ENCODE peak calls at places on chromosomes 3 and 15, in five cellular contexts. One of them, this sample, is unnamed.

GRCh38 chr3:184117649-184118048 is 17.5 kb upstream of the EIF2B5 start:
- DNase-seq in ACHN: no peak
- DNase-seq in astrocyte of the spinal cord: no peak
- DNase-seq in fibroblast of gingiva: no peak
- DNase-seq in NCI-H510A treated with DMSO at 0.1 percent for 48 hours: peak
- DNase-seq in this sample: no peak

GRCh38 chr3:119795849-119796248 is 13.9 kb downstream of the NR1I2 start:
- DNase-seq in ACHN: no peak
- DNase-seq in astrocyte of the spinal cord: no peak
- DNase-seq in fibroblast of gingiva: no peak
- DNase-seq in NCI-H510A treated with DMSO at 0.1 percent for 48 hours: no peak
- DNase-seq in this sample: no peak

GRCh38 chr3:124125320-124125719 is 133.4 kb upstream of the ROPN1 start:
- DNase-seq in ACHN: no peak
- DNase-seq in astrocyte of the spinal cord: no peak
- DNase-seq in fibroblast of gingiva: no peak
- DNase-seq in NCI-H510A treated with DMSO at 0.1 percent for 48 hours: no peak
- DNase-seq in this sample: no peak

GRCh38 chr3:138675393-138675792 is 66.8 kb downstream of the FAIM start:
- DNase-seq in ACHN: peak
- DNase-seq in astrocyte of the spinal cord: peak
- DNase-seq in fibroblast of gingiva: no peak
- DNase-seq in NCI-H510A treated with DMSO at 0.1 percent for 48 hours: no peak
- DNase-seq in this sample: peak

GRCh38 chr15:52609593-52609992 is 40.8 kb upstream of the ARPP19 start:
- DNase-seq in ACHN: no peak
- DNase-seq in astrocyte of the spinal cord: no peak
- DNase-seq in fibroblast of gingiva: no peak
- DNase-seq in NCI-H510A treated with DMSO at 0.1 percent for 48 hours: no peak
- DNase-seq in this sample: no peak

GRCh38 chr3:30586806-30587486 is 19.5 kb upstream of the TGFBR2 start:
- DNase-seq in ACHN: no peak
- DNase-seq in astrocyte of the spinal cord: no peak
- DNase-seq in fibroblast of gingiva: no peak
- DNase-seq in NCI-H510A treated with DMSO at 0.1 percent for 48 hours: no peak
- DNase-seq in this sample: no peak

GRCh38 chr3:112739252-112739945 is 98.5 kb upstream of the CCDC80 start:
- DNase-seq in ACHN: no peak
- DNase-seq in astrocyte of the spinal cord: peak
- DNase-seq in fibroblast of gingiva: no peak
- DNase-seq in NCI-H510A treated with DMSO at 0.1 percent for 48 hours: no peak
- DNase-seq in this sample: peak

GRCh38 chr15:64311566-64311965 is 44.4 kb downstream of the CSNK1G1 start:
- DNase-seq in ACHN: peak
- DNase-seq in astrocyte of the spinal cord: no peak
- DNase-seq in fibroblast of gingiva: no peak
- DNase-seq in NCI-H510A treated with DMSO at 0.1 percent for 48 hours: no peak
- DNase-seq in this sample: no peak

GRCh38 chr15:85027033-85027380 is 45.4 kb downstream of the PDE8A start:
- DNase-seq in ACHN: no peak
- DNase-seq in astrocyte of the spinal cord: no peak
- DNase-seq in fibroblast of gingiva: no peak
- DNase-seq in NCI-H510A treated with DMSO at 0.1 percent for 48 hours: no peak
- DNase-seq in this sample: no peak

GRCh38 chr3:105504440-105504951 is 137.8 kb downstream of the ALCAM start:
- DNase-seq in ACHN: no peak
- DNase-seq in astrocyte of the spinal cord: no peak
- DNase-seq in fibroblast of gingiva: no peak
- DNase-seq in NCI-H510A treated with DMSO at 0.1 percent for 48 hours: no peak
- DNase-seq in this sample: no peak

GRCh38 chr3:67030785-67031740 is 33.0 kb downstream of the KBTBD8 start:
- DNase-seq in ACHN: no peak
- DNase-seq in astrocyte of the spinal cord: no peak
- DNase-seq in fibroblast of gingiva: no peak
- DNase-seq in NCI-H510A treated with DMSO at 0.1 percent for 48 hours: no peak
- DNase-seq in this sample: no peak

GRCh38 chr3:174206607-174207192 is 652.4 kb upstream of the NAALADL2 start:
- DNase-seq in ACHN: no peak
- DNase-seq in astrocyte of the spinal cord: no peak
- DNase-seq in fibroblast of gingiva: no peak
- DNase-seq in NCI-H510A treated with DMSO at 0.1 percent for 48 hours: no peak
- DNase-seq in this sample: peak

GRCh38 chr3:117674321-117674720 is 964.7 kb downstream of the TUSC7 start:
- DNase-seq in ACHN: no peak
- DNase-seq in astrocyte of the spinal cord: no peak
- DNase-seq in fibroblast of gingiva: no peak
- DNase-seq in NCI-H510A treated with DMSO at 0.1 percent for 48 hours: no peak
- DNase-seq in this sample: peak

GRCh38 chr3:188111002-188111584 is 42.9 kb upstream of the LPP start:
- DNase-seq in ACHN: peak
- DNase-seq in astrocyte of the spinal cord: no peak
- DNase-seq in fibroblast of gingiva: no peak
- DNase-seq in NCI-H510A treated with DMSO at 0.1 percent for 48 hours: no peak
- DNase-seq in this sample: peak

GRCh38 chr3:71760140-71760539 is 6.5 kb downstream of the GPR27 start:
- DNase-seq in ACHN: no peak
- DNase-seq in astrocyte of the spinal cord: no peak
- DNase-seq in fibroblast of gingiva: no peak
- DNase-seq in NCI-H510A treated with DMSO at 0.1 percent for 48 hours: no peak
- DNase-seq in this sample: no peak

GRCh38 chr3:99901200-99901926 is 83.7 kb downstream of the CMSS1 start:
- DNase-seq in ACHN: no peak
- DNase-seq in astrocyte of the spinal cord: peak
- DNase-seq in fibroblast of gingiva: peak
- DNase-seq in NCI-H510A treated with DMSO at 0.1 percent for 48 hours: no peak
- DNase-seq in this sample: peak

GRCh38 chr3:121998030-121998580 is 23.9 kb downstream of the ILDR1 start:
- DNase-seq in ACHN: no peak
- DNase-seq in astrocyte of the spinal cord: peak
- DNase-seq in fibroblast of gingiva: no peak
- DNase-seq in NCI-H510A treated with DMSO at 0.1 percent for 48 hours: no peak
- DNase-seq in this sample: peak

GRCh38 chr3:156586905-156587766 is 32.2 kb upstream of the SSR3 start:
- DNase-seq in ACHN: no peak
- DNase-seq in astrocyte of the spinal cord: no peak
- DNase-seq in fibroblast of gingiva: no peak
- DNase-seq in NCI-H510A treated with DMSO at 0.1 percent for 48 hours: no peak
- DNase-seq in this sample: peak

GRCh38 chr3:186225603-186226002 is 116.7 kb upstream of the ETV5 start:
- DNase-seq in ACHN: no peak
- DNase-seq in astrocyte of the spinal cord: no peak
- DNase-seq in fibroblast of gingiva: no peak
- DNase-seq in NCI-H510A treated with DMSO at 0.1 percent for 48 hours: no peak
- DNase-seq in this sample: no peak

GRCh38 chr3:27532931-27533607 is 48.9 kb upstream of the SLC4A7 start:
- DNase-seq in ACHN: peak
- DNase-seq in astrocyte of the spinal cord: peak
- DNase-seq in fibroblast of gingiva: no peak
- DNase-seq in NCI-H510A treated with DMSO at 0.1 percent for 48 hours: no peak
- DNase-seq in this sample: peak

GRCh38 chr3:7630925-7631324 is 770.0 kb downstream of the GRM7 start:
- DNase-seq in ACHN: no peak
- DNase-seq in astrocyte of the spinal cord: peak
- DNase-seq in fibroblast of gingiva: no peak
- DNase-seq in NCI-H510A treated with DMSO at 0.1 percent for 48 hours: no peak
- DNase-seq in this sample: no peak

GRCh38 chr3:1082024-1082633 is 10.7 kb upstream of the CNTN6 start:
- DNase-seq in ACHN: peak
- DNase-seq in astrocyte of the spinal cord: peak
- DNase-seq in fibroblast of gingiva: no peak
- DNase-seq in NCI-H510A treated with DMSO at 0.1 percent for 48 hours: peak
- DNase-seq in this sample: no peak

GRCh38 chr3:107928084-107928445 is 162.8 kb downstream of the CD47 start:
- DNase-seq in ACHN: no peak
- DNase-seq in astrocyte of the spinal cord: peak
- DNase-seq in fibroblast of gingiva: no peak
- DNase-seq in NCI-H510A treated with DMSO at 0.1 percent for 48 hours: peak
- DNase-seq in this sample: peak

GRCh38 chr3:46693038-46693896 is at the start of gene ALS2CL:
- DNase-seq in ACHN: peak
- DNase-seq in astrocyte of the spinal cord: no peak
- DNase-seq in fibroblast of gingiva: no peak
- DNase-seq in NCI-H510A treated with DMSO at 0.1 percent for 48 hours: peak
- DNase-seq in this sample: peak

GRCh38 chr3:32438596-32439344 is 47.1 kb downstream of the CMTM7 start:
- DNase-seq in ACHN: no peak
- DNase-seq in astrocyte of the spinal cord: no peak
- DNase-seq in fibroblast of gingiva: no peak
- DNase-seq in NCI-H510A treated with DMSO at 0.1 percent for 48 hours: no peak
- DNase-seq in this sample: peak

GRCh38 chr3:18099611-18100010 is 325.5 kb downstream of the SATB1 start:
- DNase-seq in ACHN: peak
- DNase-seq in astrocyte of the spinal cord: peak
- DNase-seq in fibroblast of gingiva: no peak
- DNase-seq in NCI-H510A treated with DMSO at 0.1 percent for 48 hours: no peak
- DNase-seq in this sample: peak

GRCh38 chr15:62769604-62770003 is 272.9 kb upstream of the TPM1 start:
- DNase-seq in ACHN: peak
- DNase-seq in astrocyte of the spinal cord: peak
- DNase-seq in fibroblast of gingiva: no peak
- DNase-seq in NCI-H510A treated with DMSO at 0.1 percent for 48 hours: no peak
- DNase-seq in this sample: peak

GRCh38 chr3:64765951-64766350 is 78.2 kb upstream of the ADAMTS9 start:
- DNase-seq in ACHN: no peak
- DNase-seq in astrocyte of the spinal cord: no peak
- DNase-seq in fibroblast of gingiva: no peak
- DNase-seq in NCI-H510A treated with DMSO at 0.1 percent for 48 hours: no peak
- DNase-seq in this sample: no peak

GRCh38 chr3:138440596-138440995 is 6.2 kb downstream of the ESYT3 start:
- DNase-seq in ACHN: no peak
- DNase-seq in astrocyte of the spinal cord: no peak
- DNase-seq in fibroblast of gingiva: no peak
- DNase-seq in NCI-H510A treated with DMSO at 0.1 percent for 48 hours: no peak
- DNase-seq in this sample: peak